ENCODE peak calls at places on chromosome 10, in ten cellular contexts. R is endothelial cell; C is WTC11; N is progenitor cell of endocrine pancreas; B is fibroblast of the aortic adventitia; W is vagina; F is neural progenitor cell; Q is ovary; G is uterus; X is CD4-positive, alpha-beta T cell. D is an unnamed sample.

GRCh38 chr10:122374859-122375721 is 582 bp downstream of the PLEKHA1 start:
- DNase-seq in R (peak), C (peak), N (peak), B (peak), W (no peak), F (peak), Q (peak), G (peak), X (peak), D (peak)

GRCh38 chr10:1274746-1275544 is 218.8 kb downstream of the WDR37 start:
- DNase-seq in R (no peak), C (no peak), N (no peak), B (no peak), W (no peak), F (no peak), Q (no peak), G (no peak), X (no peak), D (no peak)

GRCh38 chr10:70331486-70332268 is 47.9 kb upstream of the NPFFR1 start:
- DNase-seq in R (no peak), C (peak), N (no peak), B (peak), W (no peak), F (no peak), Q (no peak), G (peak), X (no peak), D (no peak)

GRCh38 chr10:130427216-130427722 is 291.1 kb downstream of the GLRX3 start:
- DNase-seq in R (no peak), C (no peak), N (no peak), B (no peak), W (peak), F (no peak), Q (no peak), G (no peak), X (no peak), D (no peak)

GRCh38 chr10:3538850-3539531 is 246.0 kb downstream of the KLF6 start:
- DNase-seq in R (no peak), C (no peak), N (no peak), B (peak), W (no peak), F (peak), Q (no peak), G (peak), X (no peak), D (no peak)

GRCh38 chr10:32054087-32054486 is 2.1 kb downstream of the KIF5B start:
- DNase-seq in R (no peak), C (no peak), N (no peak), B (peak), W (no peak), F (peak), Q (no peak), G (no peak), X (no peak), D (no peak)

GRCh38 chr10:3775671-3776551 is 9.1 kb downstream of the KLF6 start:
- DNase-seq in R (no peak), C (peak), N (no peak), B (peak), W (no peak), F (peak), Q (no peak), G (no peak), X (no peak), D (no peak)

GRCh38 chr10:85464336-85464735 is 902.3 kb downstream of the GRID1 start:
- DNase-seq in R (no peak), C (no peak), N (no peak), B (no peak), W (no peak), F (no peak), Q (no peak), G (no peak), X (no peak), D (no peak)

GRCh38 chr10:102003541-102003940 is 52.4 kb downstream of the ARMH3 start:
- DNase-seq in R (no peak), C (no peak), N (no peak), B (no peak), W (no peak), F (no peak), Q (no peak), G (no peak), X (no peak), D (no peak)

GRCh38 chr10:86355571-86356038 is 11.0 kb downstream of the GRID1 start:
- DNase-seq in R (no peak), C (no peak), N (no peak), B (no peak), W (no peak), F (no peak), Q (no peak), G (no peak), X (no peak), D (no peak)

GRCh38 chr10:11522821-11523245 is 88.6 kb downstream of the USP6NL start:
- DNase-seq in R (no peak), C (no peak), N (no peak), B (peak), W (no peak), F (no peak), Q (no peak), G (no peak), X (no peak), D (no peak)

GRCh38 chr10:63200416-63200815 is 67.3 kb downstream of the NRBF2 start:
- DNase-seq in R (no peak), C (no peak), N (no peak), B (no peak), W (no peak), F (peak), Q (no peak), G (no peak), X (no peak), D (no peak)

GRCh38 chr10:45514283-45515270 is 140.6 kb downstream of the ALOX5 start:
- DNase-seq in R (peak), C (no peak), N (no peak), B (peak), W (no peak), F (no peak), Q (no peak), G (no peak), X (no peak), D (peak)

GRCh38 chr10:124994573-124995473 is 52.9 kb downstream of the ZRANB1 start:
- DNase-seq in R (no peak), C (peak), N (peak), B (no peak), W (peak), F (no peak), Q (peak), G (no peak), X (no peak), D (no peak)

GRCh38 chr10:971150-971542 is 17.1 kb upstream of the GTPBP4 start:
- DNase-seq in R (no peak), C (no peak), N (no peak), B (peak), W (no peak), F (no peak), Q (no peak), G (no peak), X (no peak), D (no peak)

GRCh38 chr10:50603151-50603850 is 20.5 kb downstream of the SGMS1 start:
- DNase-seq in R (no peak), C (no peak), N (no peak), B (no peak), W (no peak), F (no peak), Q (no peak), G (no peak), X (no peak), D (no peak)

GRCh38 chr10:34704526-34705184 is 110.4 kb downstream of the PARD3 start:
- DNase-seq in R (no peak), C (no peak), N (no peak), B (no peak), W (no peak), F (no peak), Q (no peak), G (no peak), X (no peak), D (no peak)

GRCh38 chr10:33731322-33731721 is 396.9 kb upstream of the NRP1 start:
- DNase-seq in R (no peak), C (no peak), N (no peak), B (no peak), W (no peak), F (no peak), Q (no peak), G (no peak), X (no peak), D (no peak)

GRCh38 chr10:86663576-86664369 is 4.5 kb upstream of the LDB3 start:
- DNase-seq in R (no peak), C (no peak), N (no peak), B (no peak), W (no peak), F (no peak), Q (no peak), G (no peak), X (no peak), D (peak)

GRCh38 chr10:2772135-2772534 is 295.2 kb upstream of the PFKP start:
- DNase-seq in R (no peak), C (no peak), N (no peak), B (no peak), W (no peak), F (no peak), Q (no peak), G (no peak), X (no peak), D (no peak)

GRCh38 chr10:57696641-57697040 is 571.1 kb downstream of the IPMK start:
- DNase-seq in R (no peak), C (no peak), N (no peak), B (peak), W (no peak), F (no peak), Q (no peak), G (no peak), X (no peak), D (no peak)

GRCh38 chr10:46228076-46229071 is 58.4 kb upstream of the ANTXRL start:
- DNase-seq in R (peak), C (peak), N (peak), B (peak), W (peak), F (peak), Q (peak), G (peak), X (peak), D (peak)

GRCh38 chr10:115157357-115157756 is 64.2 kb downstream of the ATRNL1 start:
- DNase-seq in R (no peak), C (no peak), N (no peak), B (no peak), W (no peak), F (no peak), Q (no peak), G (no peak), X (no peak), D (no peak)

GRCh38 chr10:88172159-88172558 is 308.7 kb downstream of the PTEN start:
- DNase-seq in R (no peak), C (no peak), N (no peak), B (no peak), W (no peak), F (no peak), Q (no peak), G (no peak), X (no peak), D (no peak)

GRCh38 chr10:60041489-60042133 is 135.3 kb upstream of the CCDC6 start:
- DNase-seq in R (no peak), C (no peak), N (no peak), B (no peak), W (no peak), F (no peak), Q (no peak), G (no peak), X (no peak), D (no peak)

GRCh38 chr10:104308439-104308903 is 29.8 kb downstream of the ITPRIP start:
- DNase-seq in R (no peak), C (no peak), N (no peak), B (no peak), W (no peak), F (no peak), Q (no peak), G (no peak), X (no peak), D (no peak)

GRCh38 chr10:133307776-133308430 is 769 bp downstream of the TUBGCP2 start:
- DNase-seq in R (peak), C (peak), N (peak), B (peak), W (no peak), F (peak), Q (peak), G (peak), X (peak), D (peak)

GRCh38 chr10:47438857-47439474 is 44.9 kb downstream of the ANXA8 start:
- DNase-seq in R (peak), C (peak), N (no peak), B (peak), W (no peak), F (peak), Q (no peak), G (no peak), X (no peak), D (peak)

GRCh38 chr10:73467210-73467609 is 28.6 kb downstream of the PPP3CB start:
- DNase-seq in R (no peak), C (no peak), N (no peak), B (no peak), W (no peak), F (no peak), Q (no peak), G (no peak), X (no peak), D (no peak)

GRCh38 chr10:26960308-26960707 is 99.5 kb upstream of the ABI1 start:
- DNase-seq in R (no peak), C (no peak), N (no peak), B (peak), W (no peak), F (no peak), Q (no peak), G (no peak), X (no peak), D (no peak)

GRCh38 chr10:25768167-25768566 is 165.9 kb upstream of the MYO3A start:
- DNase-seq in R (no peak), C (no peak), N (no peak), B (no peak), W (no peak), F (no peak), Q (no peak), G (no peak), X (no peak), D (no peak)

GRCh38 chr10:95403690-95404459 is 113.1 kb upstream of the PDLIM1 start:
- DNase-seq in R (no peak), C (no peak), N (no peak), B (no peak), W (no peak), F (no peak), Q (no peak), G (no peak), X (no peak), D (no peak)

GRCh38 chr10:5014936-5015335 is 11.3 kb upstream of the AKR1C2 start:
- DNase-seq in R (no peak), C (no peak), N (no peak), B (no peak), W (no peak), F (peak), Q (no peak), G (no peak), X (no peak), D (no peak)
- TF ChIP-seq CTCF in R (no peak), C (no peak), N (peak), B (no peak), W (no peak), F (peak), Q (no peak), G (no peak), X (no peak), D (no peak)

GRCh38 chr10:127118024-127118423 is 78.4 kb downstream of the INSYN2A start:
- DNase-seq in R (no peak), C (no peak), N (no peak), B (no peak), W (no peak), F (no peak), Q (no peak), G (no peak), X (no peak), D (no peak)

GRCh38 chr10:127119901-127120300 is 76.5 kb downstream of the INSYN2A start:
- DNase-seq in R (no peak), C (no peak), N (no peak), B (no peak), W (no peak), F (no peak), Q (no peak), G (no peak), X (no peak), D (no peak)

GRCh38 chr10:127117125-127117524 is 79.3 kb downstream of the INSYN2A start:
- DNase-seq in R (peak), C (peak), N (peak), B (peak), W (no peak), F (peak), Q (peak), G (no peak), X (no peak), D (no peak)

GRCh38 chr10:127115086-127115485 is 81.3 kb downstream of the INSYN2A start:
- DNase-seq in R (no peak), C (no peak), N (no peak), B (no peak), W (no peak), F (no peak), Q (no peak), G (no peak), X (no peak), D (no peak)
- TF ChIP-seq CTCF in R (no peak), C (no peak), N (no peak), B (no peak), W (no peak), F (no peak), Q (no peak), G (no peak), X (no peak), D (no peak)

DNA sequence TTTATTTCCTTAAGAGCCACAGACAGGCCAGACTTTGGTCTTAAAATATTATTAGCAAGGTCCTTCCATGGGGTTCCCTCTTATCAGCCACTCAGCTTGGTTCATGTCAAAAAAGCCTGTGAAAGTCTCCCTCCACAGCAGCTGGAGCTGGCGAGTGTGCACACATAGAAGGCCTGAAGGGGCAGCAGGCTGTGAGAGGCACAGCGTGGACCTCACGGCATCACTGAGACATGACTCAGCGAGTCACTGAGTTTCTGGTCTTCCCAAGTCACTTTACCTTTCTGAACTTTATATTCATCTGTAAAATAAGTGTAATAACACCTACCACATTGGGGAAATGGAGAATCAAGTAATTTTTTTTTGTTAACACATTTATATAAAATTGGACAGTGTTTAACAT is 8.7 kb downstream of the TAF3 start:
- DNase-seq in R (no peak), C (no peak), N (no peak), B (peak), W (no peak), F (no peak), Q (no peak), G (no peak), X (no peak), D (peak)
- TF ChIP-seq CTCF in R (no peak), C (no peak), N (peak), B (peak), W (no peak), F (no peak), Q (no peak), G (no peak), X (no peak), D (no peak)

DNA sequence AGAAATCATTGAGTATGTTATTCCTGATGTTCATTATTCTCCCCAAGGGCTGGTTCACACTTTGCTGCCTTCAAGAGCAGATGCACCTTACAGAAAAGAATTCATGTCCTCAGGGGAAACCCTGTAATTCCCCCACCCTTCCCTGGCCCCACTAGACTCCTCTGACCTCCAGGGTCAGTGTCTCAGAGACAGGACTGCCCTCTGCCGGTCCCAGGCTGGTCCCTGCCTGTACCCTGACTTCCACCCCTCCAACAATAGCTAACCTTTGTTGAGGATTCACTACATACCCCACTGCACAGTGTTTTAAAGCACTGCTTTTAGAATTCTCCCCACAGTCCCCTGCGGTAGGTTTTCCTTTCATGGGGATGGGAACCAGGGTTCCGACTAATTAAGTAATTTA is 4.4 kb upstream of the SEPHS1 start:
- DNase-seq in R (peak), C (peak), N (no peak), B (no peak), W (no peak), F (peak), Q (no peak), G (no peak), X (no peak), D (no peak)
- TF ChIP-seq CTCF in R (no peak), C (peak), N (no peak), B (no peak), W (no peak), F (peak), Q (no peak), G (no peak), X (no peak), D (no peak)

GRCh38 chr10:78594938-78595645 is 473.7 kb upstream of the ZMIZ1 start:
- DNase-seq in R (no peak), C (no peak), N (no peak), B (no peak), W (peak), F (no peak), Q (no peak), G (peak), X (no peak), D (no peak)

GRCh38 chr10:78588194-78588811 is 480.5 kb upstream of the ZMIZ1 start:
- DNase-seq in R (no peak), C (no peak), N (peak), B (peak), W (peak), F (no peak), Q (no peak), G (peak), X (no peak), D (no peak)

GRCh38 chr10:78584666-78585065 is 484.1 kb upstream of the ZMIZ1 start:
- DNase-seq in R (no peak), C (no peak), N (no peak), B (no peak), W (peak), F (no peak), Q (no peak), G (peak), X (no peak), D (no peak)

GRCh38 chr10:78585952-78586351 is 482.8 kb upstream of the ZMIZ1 start:
- DNase-seq in R (no peak), C (no peak), N (no peak), B (no peak), W (no peak), F (no peak), Q (no peak), G (no peak), X (no peak), D (no peak)

DNA sequence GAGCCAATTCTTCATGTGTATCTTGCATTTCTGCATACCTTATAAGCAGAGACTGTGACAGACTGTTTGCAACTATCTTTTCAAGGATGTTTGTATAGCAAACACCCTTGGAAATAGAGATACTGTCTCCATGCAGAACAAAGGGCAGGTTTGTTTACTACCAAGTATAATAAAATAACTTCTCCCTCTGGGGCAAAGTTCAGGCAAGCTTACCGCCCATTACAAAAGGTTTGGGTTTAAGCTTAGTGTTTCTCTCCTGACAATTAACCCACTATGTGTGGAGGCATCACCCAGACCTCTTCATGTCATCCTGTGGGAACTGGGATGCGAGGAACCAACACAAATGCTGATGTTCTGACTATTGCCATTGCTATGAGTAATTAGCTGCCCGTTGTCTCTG is 479.1 kb upstream of the ZMIZ1 start:
- DNase-seq in R (no peak), C (no peak), N (no peak), B (no peak), W (peak), F (no peak), Q (no peak), G (no peak), X (no peak), D (no peak)
- TF ChIP-seq CTCF in R (no peak), C (no peak), N (no peak), B (no peak), W (no peak), F (no peak), Q (no peak), G (no peak), X (no peak), D (no peak)

GRCh38 chr10:76695069-76695468 is 942.5 kb downstream of the KCNMA1 start:
- DNase-seq in R (no peak), C (no peak), N (no peak), B (peak), W (no peak), F (no peak), Q (no peak), G (no peak), X (no peak), D (no peak)

GRCh38 chr10:76700241-76700640 is 937.4 kb downstream of the KCNMA1 start:
- DNase-seq in R (no peak), C (no peak), N (no peak), B (no peak), W (no peak), F (no peak), Q (no peak), G (no peak), X (no peak), D (no peak)

DNA sequence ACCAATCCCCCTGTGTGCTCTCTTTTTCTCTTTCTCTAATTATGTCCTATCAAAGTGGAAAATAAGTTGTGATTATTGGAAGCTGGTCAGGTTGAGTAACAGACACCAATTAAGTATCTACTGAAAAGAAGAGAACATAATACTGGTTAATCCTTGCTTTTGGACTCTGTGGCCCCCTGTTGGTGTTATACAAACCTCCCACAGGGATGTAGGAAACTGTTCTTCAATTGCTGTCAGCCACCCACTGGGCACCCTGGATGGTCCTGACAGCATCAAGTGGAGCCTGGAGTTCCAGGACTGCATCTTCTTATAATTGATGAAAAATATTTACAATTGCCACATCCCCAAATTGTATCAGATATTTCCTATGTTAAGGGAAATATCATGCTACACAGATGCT is 939.7 kb downstream of the KCNMA1 start:
- DNase-seq in R (no peak), C (no peak), N (no peak), B (no peak), W (no peak), F (peak), Q (no peak), G (no peak), X (no peak), D (no peak)
- TF ChIP-seq CTCF in R (no peak), C (no peak), N (no peak), B (no peak), W (no peak), F (peak), Q (no peak), G (no peak), X (no peak), D (no peak)

D was measured in glutamatergic neuron.